ENCODE peak calls at places on chromosomes 2 and 18, in seven cellular contexts. One of them, this sample, is unnamed.

GRCh38 chr2:120566331-120567035 is 169.2 kb upstream of the GLI2 start:
- DNase-seq in NCI-H510A: no peak
- DNase-seq in activated CD4-positive, alpha-beta T cell treated with anti-CD3 and anti-CD28 coated beads for 4 hours: no peak
- DNase-seq in MCF 10A: peak
- DNase-seq in progenitor cell of endocrine pancreas: no peak
- DNase-seq in stimulated activated CD4-positive, alpha-beta T cell treated with anti-CD3 and anti-CD28 coated beads, Interleukin-15, amount 100 ng/mL, for 48 hours: no peak
- DNase-seq in anterior cingulate cortex: no peak
- DNase-seq in this sample: no peak

GRCh38 chr18:80157708-80158343 is 48.8 kb downstream of the ADNP2 start:
- DNase-seq in anterior cingulate cortex: peak
- DNase-seq in progenitor cell of endocrine pancreas: peak
- DNase-seq in activated CD4-positive, alpha-beta T cell treated with anti-CD3 and anti-CD28 coated beads for 4 hours: peak
- DNase-seq in MCF 10A: peak
- DNase-seq in stimulated activated CD4-positive, alpha-beta T cell treated with anti-CD3 and anti-CD28 coated beads, Interleukin-15, amount 100 ng/mL, for 48 hours: peak
- DNase-seq in NCI-H510A: peak
- DNase-seq in this sample: no peak

GRCh38 chr2:1707771-1708351 is 36.5 kb downstream of the PXDN start:
- DNase-seq in progenitor cell of endocrine pancreas: no peak
- DNase-seq in NCI-H510A: peak
- DNase-seq in anterior cingulate cortex: no peak
- DNase-seq in stimulated activated CD4-positive, alpha-beta T cell treated with anti-CD3 and anti-CD28 coated beads, Interleukin-15, amount 100 ng/mL, for 48 hours: no peak
- DNase-seq in activated CD4-positive, alpha-beta T cell treated with anti-CD3 and anti-CD28 coated beads for 4 hours: no peak
- DNase-seq in MCF 10A: peak
- DNase-seq in this sample: no peak

GRCh38 chr2:46075848-46076247 is 221.4 kb upstream of the EPAS1 start:
- DNase-seq in NCI-H510A: no peak
- DNase-seq in activated CD4-positive, alpha-beta T cell treated with anti-CD3 and anti-CD28 coated beads for 4 hours: no peak
- DNase-seq in progenitor cell of endocrine pancreas: no peak
- DNase-seq in MCF 10A: no peak
- DNase-seq in stimulated activated CD4-positive, alpha-beta T cell treated with anti-CD3 and anti-CD28 coated beads, Interleukin-15, amount 100 ng/mL, for 48 hours: no peak
- DNase-seq in anterior cingulate cortex: no peak
- DNase-seq in this sample: no peak

GRCh38 chr18:6328624-6329016 is 86.1 kb downstream of the L3MBTL4 start:
- DNase-seq in progenitor cell of endocrine pancreas: no peak
- DNase-seq in anterior cingulate cortex: no peak
- DNase-seq in MCF 10A: no peak
- DNase-seq in activated CD4-positive, alpha-beta T cell treated with anti-CD3 and anti-CD28 coated beads for 4 hours: no peak
- DNase-seq in NCI-H510A: no peak
- DNase-seq in stimulated activated CD4-positive, alpha-beta T cell treated with anti-CD3 and anti-CD28 coated beads, Interleukin-15, amount 100 ng/mL, for 48 hours: no peak
- DNase-seq in this sample: no peak

GRCh38 chr2:128405981-128406601 is 87.4 kb upstream of the HS6ST1 start:
- DNase-seq in NCI-H510A: no peak
- DNase-seq in progenitor cell of endocrine pancreas: no peak
- DNase-seq in MCF 10A: no peak
- DNase-seq in stimulated activated CD4-positive, alpha-beta T cell treated with anti-CD3 and anti-CD28 coated beads, Interleukin-15, amount 100 ng/mL, for 48 hours: no peak
- DNase-seq in anterior cingulate cortex: no peak
- DNase-seq in activated CD4-positive, alpha-beta T cell treated with anti-CD3 and anti-CD28 coated beads for 4 hours: no peak
- DNase-seq in this sample: no peak

GRCh38 chr2:104850322-104851184 is 3.4 kb upstream of the POU3F3 start:
- DNase-seq in anterior cingulate cortex: no peak
- DNase-seq in stimulated activated CD4-positive, alpha-beta T cell treated with anti-CD3 and anti-CD28 coated beads, Interleukin-15, amount 100 ng/mL, for 48 hours: no peak
- DNase-seq in progenitor cell of endocrine pancreas: no peak
- DNase-seq in activated CD4-positive, alpha-beta T cell treated with anti-CD3 and anti-CD28 coated beads for 4 hours: no peak
- DNase-seq in MCF 10A: no peak
- DNase-seq in NCI-H510A: no peak
- DNase-seq in this sample: no peak

GRCh38 chr2:28155071-28155470 is 237.6 kb upstream of the FOSL2 start:
- DNase-seq in anterior cingulate cortex: no peak
- DNase-seq in stimulated activated CD4-positive, alpha-beta T cell treated with anti-CD3 and anti-CD28 coated beads, Interleukin-15, amount 100 ng/mL, for 48 hours: no peak
- DNase-seq in progenitor cell of endocrine pancreas: no peak
- DNase-seq in activated CD4-positive, alpha-beta T cell treated with anti-CD3 and anti-CD28 coated beads for 4 hours: no peak
- DNase-seq in MCF 10A: no peak
- DNase-seq in NCI-H510A: no peak
- DNase-seq in this sample: no peak

GRCh38 chr18:13625355-13625754 is 101.0 kb downstream of the FAM210A start:
- DNase-seq in progenitor cell of endocrine pancreas: no peak
- DNase-seq in anterior cingulate cortex: no peak
- DNase-seq in MCF 10A: no peak
- DNase-seq in activated CD4-positive, alpha-beta T cell treated with anti-CD3 and anti-CD28 coated beads for 4 hours: no peak
- DNase-seq in stimulated activated CD4-positive, alpha-beta T cell treated with anti-CD3 and anti-CD28 coated beads, Interleukin-15, amount 100 ng/mL, for 48 hours: no peak
- DNase-seq in NCI-H510A: no peak
- DNase-seq in this sample: no peak

GRCh38 chr2:230968921-230969672 is 26.8 kb upstream of the SPATA3 start:
- DNase-seq in activated CD4-positive, alpha-beta T cell treated with anti-CD3 and anti-CD28 coated beads for 4 hours: no peak
- DNase-seq in stimulated activated CD4-positive, alpha-beta T cell treated with anti-CD3 and anti-CD28 coated beads, Interleukin-15, amount 100 ng/mL, for 48 hours: no peak
- DNase-seq in anterior cingulate cortex: no peak
- DNase-seq in progenitor cell of endocrine pancreas: no peak
- DNase-seq in MCF 10A: no peak
- DNase-seq in NCI-H510A: no peak
- DNase-seq in this sample: no peak

GRCh38 chr2:70964596-70965386 is 13.6 kb upstream of the ANKRD53 start:
- DNase-seq in anterior cingulate cortex: peak
- DNase-seq in stimulated activated CD4-positive, alpha-beta T cell treated with anti-CD3 and anti-CD28 coated beads, Interleukin-15, amount 100 ng/mL, for 48 hours: peak
- DNase-seq in NCI-H510A: peak
- DNase-seq in activated CD4-positive, alpha-beta T cell treated with anti-CD3 and anti-CD28 coated beads for 4 hours: peak
- DNase-seq in progenitor cell of endocrine pancreas: no peak
- DNase-seq in MCF 10A: peak
- DNase-seq in this sample: no peak